ENCODE peak calls at places on chromosomes 4 and X, in ten cellular contexts. One of them, this sample, is unnamed.

GRCh38 chr4:39936565-39937418 is 40.9 kb downstream of the PDS5A start:
- DNase-seq in iPS DF 6.9: peak; percentile 11
- DNase-seq in fibroblast of pulmonary artery: no peak
- DNase-seq in AG10803: no peak
- DNase-seq in MG63: no peak
- DNase-seq in PC-9: no peak
- DNase-seq in A549: no peak
- DNase-seq in HCT116: no peak
- DNase-seq in ovary: no peak
- DNase-seq in Karpas-422: no peak
- DNase-seq in this sample: no peak

GRCh38 chrX:111167334-111167733 is 71.3 kb downstream of the PAK3 start:
- DNase-seq in iPS DF 6.9: no peak
- DNase-seq in fibroblast of pulmonary artery: no peak
- DNase-seq in AG10803: no peak
- DNase-seq in MG63: no peak
- DNase-seq in PC-9: no peak
- DNase-seq in A549: no peak
- DNase-seq in HCT116: no peak
- DNase-seq in ovary: no peak
- DNase-seq in Karpas-422: no peak
- DNase-seq in this sample: no peak

GRCh38 chrX:131704136-131704695 is 160.3 kb downstream of the OR13H1 start:
- DNase-seq in iPS DF 6.9: no peak
- DNase-seq in fibroblast of pulmonary artery: no peak
- DNase-seq in AG10803: peak; percentile 5
- DNase-seq in MG63: no peak
- DNase-seq in PC-9: peak; percentile 36
- DNase-seq in A549: peak; percentile 55
- DNase-seq in HCT116: no peak
- DNase-seq in ovary: peak; percentile 97
- DNase-seq in Karpas-422: peak; percentile 97
- DNase-seq in this sample: no peak

GRCh38 chrX:12891167-12891566 is 15.3 kb upstream of the TLR8 start:
- DNase-seq in iPS DF 6.9: no peak
- DNase-seq in fibroblast of pulmonary artery: no peak
- DNase-seq in AG10803: no peak
- DNase-seq in MG63: no peak
- DNase-seq in PC-9: no peak
- DNase-seq in A549: no peak
- DNase-seq in HCT116: no peak
- DNase-seq in ovary: no peak
- DNase-seq in Karpas-422: no peak
- DNase-seq in this sample: no peak

GRCh38 chr4:91256043-91256442 is 1047.7 kb upstream of the GRID2 start:
- DNase-seq in iPS DF 6.9: peak; percentile 25
- DNase-seq in fibroblast of pulmonary artery: no peak
- DNase-seq in AG10803: no peak
- DNase-seq in MG63: no peak
- DNase-seq in PC-9: no peak
- DNase-seq in A549: no peak
- DNase-seq in HCT116: no peak
- DNase-seq in ovary: no peak
- DNase-seq in Karpas-422: no peak
- DNase-seq in this sample: no peak

GRCh38 chrX:9464435-9465371 is at the start of gene TBL1X:
- DNase-seq in iPS DF 6.9: no peak
- DNase-seq in fibroblast of pulmonary artery: peak; percentile 40
- DNase-seq in AG10803: peak; percentile 48
- DNase-seq in MG63: peak; percentile 71
- DNase-seq in PC-9: no peak
- DNase-seq in A549: peak; percentile 43
- DNase-seq in HCT116: no peak
- DNase-seq in ovary: peak; percentile 78
- DNase-seq in Karpas-422: peak; percentile 71
- DNase-seq in this sample: peak; percentile 82

GRCh38 chr4:180091710-180092109 is 2151.5 kb upstream of the TENM3 start:
- DNase-seq in iPS DF 6.9: no peak
- DNase-seq in fibroblast of pulmonary artery: no peak
- DNase-seq in AG10803: no peak
- DNase-seq in MG63: no peak
- DNase-seq in PC-9: no peak
- DNase-seq in A549: no peak
- DNase-seq in HCT116: no peak
- DNase-seq in ovary: no peak
- DNase-seq in Karpas-422: no peak
- DNase-seq in this sample: no peak

GRCh38 chrX:65643046-65643785 is 24.2 kb upstream of the MSN start:
- DNase-seq in iPS DF 6.9: no peak
- DNase-seq in fibroblast of pulmonary artery: peak; percentile 47
- DNase-seq in AG10803: peak; percentile 32
- DNase-seq in MG63: peak; percentile 43
- DNase-seq in PC-9: peak; percentile 49
- DNase-seq in A549: no peak
- DNase-seq in HCT116: no peak
- DNase-seq in ovary: no peak
- DNase-seq in Karpas-422: no peak
- DNase-seq in this sample: peak; percentile 37

GRCh38 chrX:5730561-5730960 is 498.1 kb downstream of the NLGN4X start:
- DNase-seq in iPS DF 6.9: no peak
- DNase-seq in fibroblast of pulmonary artery: no peak
- DNase-seq in AG10803: peak; percentile 1
- DNase-seq in MG63: no peak
- DNase-seq in PC-9: no peak
- DNase-seq in A549: no peak
- DNase-seq in HCT116: no peak
- DNase-seq in ovary: no peak
- DNase-seq in Karpas-422: no peak
- DNase-seq in this sample: no peak

GRCh38 chr4:6516762-6517161 is 44.3 kb upstream of the PPP2R2C start:
- DNase-seq in iPS DF 6.9: no peak
- DNase-seq in fibroblast of pulmonary artery: no peak
- DNase-seq in AG10803: no peak
- DNase-seq in MG63: no peak
- DNase-seq in PC-9: no peak
- DNase-seq in A549: no peak
- DNase-seq in HCT116: no peak
- DNase-seq in ovary: no peak
- DNase-seq in Karpas-422: no peak
- DNase-seq in this sample: no peak

GRCh38 chr4:24778427-24779225 is 16.7 kb upstream of the SOD3 start:
- DNase-seq in iPS DF 6.9: no peak
- DNase-seq in fibroblast of pulmonary artery: peak; percentile 99
- DNase-seq in AG10803: peak; percentile 99
- DNase-seq in MG63: peak; percentile 80
- DNase-seq in PC-9: no peak
- DNase-seq in A549: no peak
- DNase-seq in HCT116: no peak
- DNase-seq in ovary: peak; percentile 55
- DNase-seq in Karpas-422: no peak
- DNase-seq in this sample: peak; percentile 99

GRCh38 chr4:165709526-165709925 is 163.5 kb upstream of the TLL1 start:
- DNase-seq in iPS DF 6.9: no peak
- DNase-seq in fibroblast of pulmonary artery: peak; percentile 28
- DNase-seq in AG10803: no peak
- DNase-seq in MG63: no peak
- DNase-seq in PC-9: no peak
- DNase-seq in A549: no peak
- DNase-seq in HCT116: no peak
- DNase-seq in ovary: no peak
- DNase-seq in Karpas-422: no peak
- DNase-seq in this sample: peak; percentile 24

GRCh38 chrX:110381216-110381615 is 22.6 kb downstream of the RTL9 start:
- DNase-seq in iPS DF 6.9: no peak
- DNase-seq in fibroblast of pulmonary artery: no peak
- DNase-seq in AG10803: peak; percentile 58
- DNase-seq in MG63: no peak
- DNase-seq in PC-9: no peak
- DNase-seq in A549: no peak
- DNase-seq in HCT116: no peak
- DNase-seq in ovary: no peak
- DNase-seq in Karpas-422: no peak
- DNase-seq in this sample: no peak

GRCh38 chr4:75637176-75637575 is 6.8 kb upstream of the CDKL2 start:
- DNase-seq in iPS DF 6.9: no peak
- DNase-seq in fibroblast of pulmonary artery: no peak
- DNase-seq in AG10803: peak; percentile 87
- DNase-seq in MG63: no peak
- DNase-seq in PC-9: no peak
- DNase-seq in A549: no peak
- DNase-seq in HCT116: no peak
- DNase-seq in ovary: no peak
- DNase-seq in Karpas-422: no peak
- DNase-seq in this sample: no peak

GRCh38 chrX:31301203-31301602 is 229.4 kb upstream of the FTHL17 start:
- DNase-seq in iPS DF 6.9: no peak
- DNase-seq in fibroblast of pulmonary artery: no peak
- DNase-seq in AG10803: no peak
- DNase-seq in MG63: no peak
- DNase-seq in PC-9: no peak
- DNase-seq in A549: no peak
- DNase-seq in HCT116: no peak
- DNase-seq in ovary: no peak
- DNase-seq in Karpas-422: no peak
- DNase-seq in this sample: no peak
- H3K4me3 ChIP-seq in iPS DF 6.9: no peak overlapping the region
- H3K4me3 ChIP-seq in fibroblast of pulmonary artery: no peak overlapping the region
- H3K4me3 ChIP-seq in AG10803: no peak overlapping the region
- H3K4me3 ChIP-seq in MG63: no peak overlapping the region
- H3K4me3 ChIP-seq in PC-9: no peak overlapping the region
- H3K4me3 ChIP-seq in A549: no peak overlapping the region
- H3K4me3 ChIP-seq in HCT116: no peak overlapping the region
- H3K4me3 ChIP-seq in ovary: no peak overlapping the region
- H3K4me3 ChIP-seq in Karpas-422: no peak overlapping the region
- H3K4me3 ChIP-seq in this sample: no peak overlapping the region

DNA sequence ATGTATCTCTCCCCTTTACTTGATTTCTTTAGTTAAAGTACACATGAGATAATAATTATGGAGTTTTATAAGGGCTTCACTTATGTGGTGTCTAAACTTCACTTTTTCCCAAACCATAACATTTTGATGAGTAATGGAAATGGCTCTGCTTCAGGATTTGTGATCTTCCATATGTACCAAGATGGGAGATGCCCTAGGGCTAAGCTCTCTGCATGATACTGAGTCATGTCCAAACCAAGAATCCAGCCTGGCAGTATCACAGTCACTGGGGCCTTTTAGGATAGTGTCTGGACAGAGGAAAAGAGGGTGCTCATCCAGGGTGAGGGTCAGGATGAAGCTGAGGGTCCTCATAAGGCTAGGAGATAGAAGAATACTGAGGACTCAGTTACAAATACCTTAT is 47.9 kb upstream of the PAGE3 start:
- DNase-seq in iPS DF 6.9: no peak
- DNase-seq in fibroblast of pulmonary artery: no peak
- DNase-seq in AG10803: no peak
- DNase-seq in MG63: peak; percentile 23
- DNase-seq in PC-9: no peak
- DNase-seq in A549: no peak
- DNase-seq in HCT116: no peak
- DNase-seq in ovary: no peak
- DNase-seq in Karpas-422: no peak
- DNase-seq in this sample: no peak
- H3K4me3 ChIP-seq in iPS DF 6.9: no peak overlapping the region
- H3K4me3 ChIP-seq in fibroblast of pulmonary artery: no peak overlapping the region
- H3K4me3 ChIP-seq in AG10803: no peak overlapping the region
- H3K4me3 ChIP-seq in MG63: no peak overlapping the region
- H3K4me3 ChIP-seq in PC-9: no peak overlapping the region
- H3K4me3 ChIP-seq in A549: no peak overlapping the region
- H3K4me3 ChIP-seq in HCT116: no peak overlapping the region
- H3K4me3 ChIP-seq in ovary: no peak overlapping the region
- H3K4me3 ChIP-seq in Karpas-422: no peak overlapping the region
- H3K4me3 ChIP-seq in this sample: no peak overlapping the region

DNA sequence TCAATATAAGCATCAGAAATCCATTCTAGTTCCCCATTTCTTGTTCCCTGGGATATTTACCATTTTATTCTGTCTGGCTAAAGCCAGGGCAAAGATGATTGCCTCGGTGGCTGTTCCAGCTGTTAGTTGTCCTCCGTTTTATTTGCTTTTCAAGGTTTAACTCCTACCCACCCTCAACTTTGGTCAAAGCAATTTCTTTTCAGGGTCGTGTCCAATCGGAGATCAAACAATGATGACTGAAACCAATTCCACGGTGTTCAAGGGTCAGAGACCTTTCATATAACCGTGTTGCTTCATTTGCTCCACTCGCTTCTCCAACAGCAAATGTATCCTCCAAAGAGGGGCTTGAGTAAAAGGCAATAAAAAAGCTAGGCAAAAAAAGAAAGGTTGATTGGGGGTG is 193.5 kb upstream of the FTHL17 start:
- DNase-seq in iPS DF 6.9: no peak
- DNase-seq in fibroblast of pulmonary artery: no peak
- DNase-seq in AG10803: no peak
- DNase-seq in MG63: no peak
- DNase-seq in PC-9: no peak
- DNase-seq in A549: no peak
- DNase-seq in HCT116: no peak
- DNase-seq in ovary: no peak
- DNase-seq in Karpas-422: no peak
- DNase-seq in this sample: no peak
- H3K4me3 ChIP-seq in iPS DF 6.9: no peak overlapping the region
- H3K4me3 ChIP-seq in fibroblast of pulmonary artery: peak overlapping the region; percentile 65
- H3K4me3 ChIP-seq in AG10803: no peak overlapping the region
- H3K4me3 ChIP-seq in MG63: no peak overlapping the region
- H3K4me3 ChIP-seq in PC-9: no peak overlapping the region
- H3K4me3 ChIP-seq in A549: no peak overlapping the region
- H3K4me3 ChIP-seq in HCT116: no peak overlapping the region
- H3K4me3 ChIP-seq in ovary: no peak overlapping the region
- H3K4me3 ChIP-seq in Karpas-422: no peak overlapping the region
- H3K4me3 ChIP-seq in this sample: no peak overlapping the region

GRCh38 chrX:134570899-134571298 is 87.4 kb downstream of the PLAC1 start:
- DNase-seq in iPS DF 6.9: no peak
- DNase-seq in fibroblast of pulmonary artery: peak; percentile 8
- DNase-seq in AG10803: no peak
- DNase-seq in MG63: no peak
- DNase-seq in PC-9: no peak
- DNase-seq in A549: no peak
- DNase-seq in HCT116: no peak
- DNase-seq in ovary: no peak
- DNase-seq in Karpas-422: no peak
- DNase-seq in this sample: no peak

GRCh38 chrX:134570509-134570846 is 87.8 kb downstream of the PLAC1 start:
- DNase-seq in iPS DF 6.9: no peak
- DNase-seq in fibroblast of pulmonary artery: no peak
- DNase-seq in AG10803: no peak
- DNase-seq in MG63: no peak
- DNase-seq in PC-9: no peak
- DNase-seq in A549: no peak
- DNase-seq in HCT116: no peak
- DNase-seq in ovary: no peak
- DNase-seq in Karpas-422: no peak
- DNase-seq in this sample: peak; percentile 36

GRCh38 chrX:134571831-134572230 is 86.4 kb downstream of the PLAC1 start:
- DNase-seq in iPS DF 6.9: no peak
- DNase-seq in fibroblast of pulmonary artery: peak; percentile 37
- DNase-seq in AG10803: peak; percentile 41
- DNase-seq in MG63: no peak
- DNase-seq in PC-9: no peak
- DNase-seq in A549: no peak
- DNase-seq in HCT116: no peak
- DNase-seq in ovary: no peak
- DNase-seq in Karpas-422: no peak
- DNase-seq in this sample: peak; percentile 21

GRCh38 chrX:134573683-134574035 is 84.6 kb downstream of the PLAC1 start:
- DNase-seq in iPS DF 6.9: no peak
- DNase-seq in fibroblast of pulmonary artery: no peak
- DNase-seq in AG10803: no peak
- DNase-seq in MG63: no peak
- DNase-seq in PC-9: no peak
- DNase-seq in A549: no peak
- DNase-seq in HCT116: no peak
- DNase-seq in ovary: no peak
- DNase-seq in Karpas-422: no peak
- DNase-seq in this sample: no peak

GRCh38 chrX:134572816-134573682 is 85.2 kb downstream of the PLAC1 start:
- DNase-seq in iPS DF 6.9: no peak
- DNase-seq in fibroblast of pulmonary artery: peak; percentile 7
- DNase-seq in AG10803: no peak
- DNase-seq in MG63: no peak
- DNase-seq in PC-9: peak; percentile 89
- DNase-seq in A549: peak; percentile 18
- DNase-seq in HCT116: peak; percentile 70
- DNase-seq in ovary: no peak
- DNase-seq in Karpas-422: no peak
- DNase-seq in this sample: no peak
- H3K4me3 ChIP-seq in iPS DF 6.9: no peak overlapping the region
- H3K4me3 ChIP-seq in fibroblast of pulmonary artery: no peak overlapping the region
- H3K4me3 ChIP-seq in AG10803: no peak overlapping the region
- H3K4me3 ChIP-seq in MG63: no peak overlapping the region
- H3K4me3 ChIP-seq in PC-9: peak overlapping the region; percentile 10
- H3K4me3 ChIP-seq in A549: peak overlapping the region; percentile 0
- H3K4me3 ChIP-seq in HCT116: peak overlapping the region; percentile 18
- H3K4me3 ChIP-seq in ovary: no peak overlapping the region
- H3K4me3 ChIP-seq in Karpas-422: no peak overlapping the region
- H3K4me3 ChIP-seq in this sample: no peak overlapping the region

This sample was measured in cardiac muscle cell.